ENCODE peak calls at places on chromosomes 13 and 19, in four cellular contexts. C is AG08395, Q is HFFc6, N is aorta. S is an unnamed sample.

GRCh38 chr13:101972191-101972590 is 429.7 kb downstream of the FGF14 start:
- DNase-seq in C (no peak), Q (no peak), N (no peak), S (no peak)

GRCh38 chr13:64274481-64275217 is 2859.0 kb upstream of the PCDH20 start:
- DNase-seq in C (no peak), Q (no peak), N (no peak), S (no peak)

GRCh38 chr19:29591670-29592069 is 14.4 kb upstream of the POP4 start:
- DNase-seq in C (no peak), Q (no peak), N (no peak), S (no peak)

GRCh38 chr19:48397636-48398328 is 4.3 kb downstream of the GRIN2D start:
- DNase-seq in C (no peak), Q (no peak), N (no peak), S (no peak)

GRCh38 chr19:2494447-2495129 is 18.7 kb downstream of the GADD45B start:
- DNase-seq in C (peak), Q (peak), N (peak), S (peak)

GRCh38 chr13:52849727-52850395 is 1.4 kb upstream of the PCDH8 start:
- DNase-seq in C (no peak), Q (no peak), N (no peak), S (no peak)

GRCh38 chr13:103022328-103022727 is 43.9 kb downstream of the SLC10A2 start:
- DNase-seq in C (no peak), Q (no peak), N (no peak), S (no peak)

GRCh38 chr13:78468546-78469060 is 134.7 kb downstream of the POU4F1 start:
- DNase-seq in C (no peak), Q (no peak), N (no peak), S (no peak)

GRCh38 chr13:31042084-31042483 is 109.6 kb downstream of the TEX26 start:
- DNase-seq in C (no peak), Q (no peak), N (no peak), S (no peak)

GRCh38 chr13:84649853-84650252 is 767.6 kb upstream of the SLITRK1 start:
- DNase-seq in C (no peak), Q (peak), N (no peak), S (peak)

S was measured in RKO.